ENCODE peak calls at places on chromosome 17, in ten cellular contexts. X is GM19239; P is activated T-helper 9 cell treated with anti-CD3 and anti-CD28 coated beads, Interleukin-2, amount 50 U/mL, for 16 hours; O is tibial nerve; W is stimulated activated CD4-positive, alpha-beta T cell treated with anti-CD3 and anti-CD28 coated beads, Interleukin-4, amount 100 ng/mL, for 24 hours; F is AG09309; S is ecto neural progenitor cell; V is activated gamma-delta T cell treated with Interleukin-2 at 50 U/mL for 16 hours; A is stimulated activated CD8-positive, alpha-beta memory T cell treated with anti-CD3 and anti-CD28 coated beads, Interleukin-15, amount 100 ng/mL, for 4 hours; T is AG04450. N is an unnamed sample.

GRCh38 chr17:29949708-29950107 is 8.3 kb downstream of the EFCAB5 start:
- DNase-seq in W (no peak), X (no peak), P (no peak), A (no peak), S (no peak), F (no peak), V (no peak), O (no peak), T (no peak), N (no peak)

GRCh38 chr17:5630434-5630833 is 46.1 kb upstream of the NLRP1 start:
- DNase-seq in F (peak), V (no peak), O (no peak), S (no peak), P (no peak), A (no peak), W (no peak), T (no peak), X (no peak), N (no peak)

GRCh38 chr17:54348234-54348633 is 525.5 kb downstream of the KIF2B start:
- DNase-seq in W (no peak), A (no peak), S (no peak), O (no peak), P (no peak), X (no peak), V (no peak), F (no peak), T (no peak), N (no peak)

GRCh38 chr17:45849536-45849990 is 4.9 kb downstream of the SPPL2C start:
- DNase-seq in A (no peak), O (no peak), X (no peak), F (no peak), S (no peak), W (no peak), V (no peak), T (no peak), P (no peak), N (no peak)

GRCh38 chr17:37702605-37703004 is 42.3 kb downstream of the HNF1B start:
- DNase-seq in W (no peak), T (peak), F (peak), A (no peak), V (no peak), O (no peak), S (no peak), P (no peak), X (no peak), N (no peak)

GRCh38 chr17:72602517-72603345 is 481.9 kb downstream of the SOX9 start:
- DNase-seq in S (peak), A (no peak), O (no peak), P (no peak), V (no peak), F (no peak), T (no peak), W (no peak), X (no peak), N (no peak)

GRCh38 chr17:43846221-43846712 is 709 bp upstream of the CD300LG start:
- DNase-seq in X (peak), A (peak), S (peak), V (peak), T (peak), P (peak), O (peak), W (peak), F (no peak), N (peak)

GRCh38 chr17:37849617-37849972 is 74.6 kb upstream of the TBC1D3K start:
- DNase-seq in O (no peak), V (no peak), X (no peak), S (peak), A (no peak), P (no peak), W (no peak), T (no peak), F (no peak), N (no peak)

GRCh38 chr17:74677558-74678466 is 34.9 kb downstream of the CD300LF start:
- DNase-seq in V (no peak), S (no peak), O (peak), X (no peak), T (no peak), W (no peak), P (no peak), F (no peak), A (no peak), N (peak)

GRCh38 chr17:65109990-65110680 is 27.0 kb upstream of the RGS9 start:
- DNase-seq in X (no peak), F (no peak), T (no peak), P (no peak), V (no peak), O (no peak), A (no peak), W (no peak), S (no peak), N (no peak)

GRCh38 chr17:36755586-36755985 is 154.2 kb downstream of the MRM1 start:
- DNase-seq in F (no peak), X (no peak), T (no peak), A (peak), P (peak), S (peak), V (peak), O (no peak), W (peak), N (no peak)

GRCh38 chr17:40315206-40315605 is 6.2 kb downstream of the RARA start:
- DNase-seq in A (no peak), V (no peak), P (no peak), X (no peak), F (no peak), O (no peak), W (no peak), T (no peak), S (no peak), N (no peak)

GRCh38 chr17:80898706-80899105 is 92.9 kb upstream of the CHMP6 start:
- DNase-seq in O (no peak), V (no peak), T (no peak), F (no peak), P (no peak), W (no peak), A (no peak), S (no peak), X (no peak), N (no peak)

GRCh38 chr17:51035436-51035835 is 85.2 kb downstream of the SPAG9 start:
- DNase-seq in V (no peak), S (no peak), X (no peak), P (no peak), O (no peak), A (no peak), W (no peak), F (peak), T (peak), N (no peak)

GRCh38 chr17:28883967-28884702 is 13.4 kb downstream of the FLOT2 start:
- DNase-seq in O (no peak), S (no peak), V (no peak), A (no peak), P (no peak), T (no peak), X (no peak), W (no peak), F (no peak), N (no peak)